ENCODE peak calls at places on chromosomes 5 and 9, in nine cellular contexts. One of them, this sample, is unnamed. For H3K4me1, the result is how much of the 10 kb centered on the place peaks cover.

GRCh38 chr5:172837640-172838039 is 3.6 kb downstream of the ERGIC1 start:
- DNase-seq in Caco-2: no peak
- DNase-seq in sigmoid colon: peak
- DNase-seq in psoas muscle: no peak
- DNase-seq in BE2C: no peak
- DNase-seq in mucosa of descending colon: peak
- DNase-seq in PC-3: peak
- DNase-seq in uterus: no peak
- DNase-seq in PC-9: no peak
- DNase-seq in this sample: peak

GRCh38 chr5:103497782-103498181 is 64.8 kb downstream of the NUDT12 start:
- DNase-seq in Caco-2: no peak
- DNase-seq in sigmoid colon: no peak
- DNase-seq in psoas muscle: no peak
- DNase-seq in BE2C: no peak
- DNase-seq in mucosa of descending colon: no peak
- DNase-seq in PC-3: no peak
- DNase-seq in uterus: no peak
- DNase-seq in PC-9: no peak
- DNase-seq in this sample: no peak

GRCh38 chr5:54638090-54638489 is 120.5 kb downstream of the SNX18 start:
- DNase-seq in Caco-2: no peak
- DNase-seq in sigmoid colon: no peak
- DNase-seq in psoas muscle: no peak
- DNase-seq in BE2C: no peak
- DNase-seq in mucosa of descending colon: no peak
- DNase-seq in PC-3: no peak
- DNase-seq in uterus: no peak
- DNase-seq in PC-9: no peak
- DNase-seq in this sample: no peak

GRCh38 chr5:131419877-131420276 is 156.0 kb downstream of the CDC42SE2 start:
- DNase-seq in Caco-2: no peak
- DNase-seq in sigmoid colon: no peak
- DNase-seq in psoas muscle: no peak
- DNase-seq in BE2C: no peak
- DNase-seq in mucosa of descending colon: no peak
- DNase-seq in PC-3: no peak
- DNase-seq in uterus: no peak
- DNase-seq in PC-9: no peak
- DNase-seq in this sample: no peak

GRCh38 chr9:118318770-118319443 is 614.7 kb downstream of the TLR4 start:
- DNase-seq in Caco-2: no peak
- DNase-seq in sigmoid colon: no peak
- DNase-seq in psoas muscle: peak
- DNase-seq in BE2C: no peak
- DNase-seq in mucosa of descending colon: no peak
- DNase-seq in PC-3: peak
- DNase-seq in uterus: no peak
- DNase-seq in PC-9: peak
- DNase-seq in this sample: peak

GRCh38 chr9:88605500-88606172 is 70.7 kb downstream of the NXNL2 start:
- DNase-seq in Caco-2: no peak
- DNase-seq in sigmoid colon: no peak
- DNase-seq in psoas muscle: no peak
- DNase-seq in BE2C: no peak
- DNase-seq in mucosa of descending colon: no peak
- DNase-seq in PC-3: no peak
- DNase-seq in uterus: no peak
- DNase-seq in PC-9: no peak
- DNase-seq in this sample: no peak

GRCh38 chr9:107484117-107484723 is 5.3 kb downstream of the KLF4 start:
- DNase-seq in Caco-2: peak
- DNase-seq in sigmoid colon: no peak
- DNase-seq in psoas muscle: no peak
- DNase-seq in BE2C: peak
- DNase-seq in mucosa of descending colon: no peak
- DNase-seq in PC-3: peak
- DNase-seq in uterus: no peak
- DNase-seq in PC-9: peak
- DNase-seq in this sample: no peak

GRCh38 chr5:158903006-158903405 is 196.7 kb downstream of the EBF1 start:
- DNase-seq in Caco-2: no peak
- DNase-seq in sigmoid colon: no peak
- DNase-seq in psoas muscle: no peak
- DNase-seq in BE2C: no peak
- DNase-seq in mucosa of descending colon: no peak
- DNase-seq in PC-3: no peak
- DNase-seq in uterus: no peak
- DNase-seq in PC-9: no peak
- DNase-seq in this sample: no peak

GRCh38 chr9:86303316-86303975 is 21.1 kb upstream of the ISCA1 start:
- DNase-seq in Caco-2: no peak
- DNase-seq in sigmoid colon: no peak
- DNase-seq in psoas muscle: no peak
- DNase-seq in BE2C: no peak
- DNase-seq in mucosa of descending colon: no peak
- DNase-seq in PC-3: peak
- DNase-seq in uterus: no peak
- DNase-seq in PC-9: no peak
- DNase-seq in this sample: no peak

DNA sequence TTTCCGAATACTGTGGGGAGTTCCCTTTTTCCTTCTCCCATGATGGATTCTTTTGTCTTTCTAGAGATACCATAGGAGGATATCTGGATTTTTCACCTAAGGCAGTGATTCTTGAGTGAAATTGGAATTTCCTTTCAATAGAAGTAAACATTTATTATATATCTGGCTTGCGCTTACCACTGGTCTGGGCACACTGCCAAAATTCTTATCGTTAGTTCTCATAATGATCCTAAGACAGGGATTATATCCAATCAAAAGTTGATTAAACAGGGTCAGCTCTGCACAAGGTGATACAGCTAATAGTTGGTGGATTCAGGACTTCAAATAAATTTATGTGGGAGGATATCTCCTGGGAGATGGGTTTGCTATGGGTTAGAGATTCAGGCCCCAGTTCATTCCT is 9.6 kb downstream of the TLE4 start:
- DNase-seq in Caco-2: no peak
- DNase-seq in sigmoid colon: no peak
- DNase-seq in psoas muscle: no peak
- DNase-seq in BE2C: peak
- DNase-seq in mucosa of descending colon: no peak
- DNase-seq in PC-3: no peak
- DNase-seq in uterus: no peak
- DNase-seq in PC-9: no peak
- DNase-seq in this sample: peak
- H3K4me1 ChIP-seq in Caco-2: under half
- H3K4me1 ChIP-seq in sigmoid colon: under half
- H3K4me1 ChIP-seq in psoas muscle: half or more
- H3K4me1 ChIP-seq in BE2C: under half
- H3K4me1 ChIP-seq in mucosa of descending colon: under half
- H3K4me1 ChIP-seq in PC-3: under half
- H3K4me1 ChIP-seq in uterus: under half
- H3K4me1 ChIP-seq in PC-9: under half
- H3K4me1 ChIP-seq in this sample: half or more

GRCh38 chr9:134552349-134552990 is 89.1 kb upstream of the COL5A1 start:
- DNase-seq in Caco-2: no peak
- DNase-seq in sigmoid colon: peak
- DNase-seq in psoas muscle: no peak
- DNase-seq in BE2C: no peak
- DNase-seq in mucosa of descending colon: no peak
- DNase-seq in PC-3: no peak
- DNase-seq in uterus: no peak
- DNase-seq in PC-9: no peak
- DNase-seq in this sample: no peak
- H3K4me1 ChIP-seq in Caco-2: under half
- H3K4me1 ChIP-seq in sigmoid colon: under half
- H3K4me1 ChIP-seq in psoas muscle: under half
- H3K4me1 ChIP-seq in BE2C: under half
- H3K4me1 ChIP-seq in mucosa of descending colon: under half
- H3K4me1 ChIP-seq in PC-3: under half
- H3K4me1 ChIP-seq in uterus: under half
- H3K4me1 ChIP-seq in PC-9: under half
- H3K4me1 ChIP-seq in this sample: under half

GRCh38 chr5:56466136-56466816 is 233.1 kb upstream of the ANKRD55 start:
- DNase-seq in Caco-2: no peak
- DNase-seq in sigmoid colon: no peak
- DNase-seq in psoas muscle: no peak
- DNase-seq in BE2C: no peak
- DNase-seq in mucosa of descending colon: no peak
- DNase-seq in PC-3: no peak
- DNase-seq in uterus: no peak
- DNase-seq in PC-9: no peak
- DNase-seq in this sample: no peak
- H3K4me1 ChIP-seq in Caco-2: half or more
- H3K4me1 ChIP-seq in sigmoid colon: under half
- H3K4me1 ChIP-seq in psoas muscle: under half
- H3K4me1 ChIP-seq in BE2C: under half
- H3K4me1 ChIP-seq in mucosa of descending colon: under half
- H3K4me1 ChIP-seq in PC-3: under half
- H3K4me1 ChIP-seq in uterus: under half
- H3K4me1 ChIP-seq in PC-9: under half
- H3K4me1 ChIP-seq in this sample: under half

GRCh38 chr5:150499437-150499956 is 8.4 kb upstream of the NDST1 start:
- DNase-seq in Caco-2: peak
- DNase-seq in sigmoid colon: no peak
- DNase-seq in psoas muscle: no peak
- DNase-seq in BE2C: no peak
- DNase-seq in mucosa of descending colon: no peak
- DNase-seq in PC-3: no peak
- DNase-seq in uterus: no peak
- DNase-seq in PC-9: no peak
- DNase-seq in this sample: no peak

GRCh38 chr5:150498971-150499370 is 9.0 kb upstream of the NDST1 start:
- DNase-seq in Caco-2: no peak
- DNase-seq in sigmoid colon: no peak
- DNase-seq in psoas muscle: no peak
- DNase-seq in BE2C: no peak
- DNase-seq in mucosa of descending colon: no peak
- DNase-seq in PC-3: no peak
- DNase-seq in uterus: no peak
- DNase-seq in PC-9: no peak
- DNase-seq in this sample: no peak

GRCh38 chr5:150497274-150497988 is 10.5 kb upstream of the NDST1 start:
- DNase-seq in Caco-2: no peak
- DNase-seq in sigmoid colon: peak
- DNase-seq in psoas muscle: peak
- DNase-seq in BE2C: peak
- DNase-seq in mucosa of descending colon: peak
- DNase-seq in PC-3: peak
- DNase-seq in uterus: peak
- DNase-seq in PC-9: peak
- DNase-seq in this sample: peak

GRCh38 chr5:150497989-150498317 is 10.0 kb upstream of the NDST1 start:
- DNase-seq in Caco-2: no peak
- DNase-seq in sigmoid colon: no peak
- DNase-seq in psoas muscle: peak
- DNase-seq in BE2C: no peak
- DNase-seq in mucosa of descending colon: no peak
- DNase-seq in PC-3: no peak
- DNase-seq in uterus: no peak
- DNase-seq in PC-9: no peak
- DNase-seq in this sample: no peak

GRCh38 chr5:150498501-150498900 is 9.4 kb upstream of the NDST1 start:
- DNase-seq in Caco-2: no peak
- DNase-seq in sigmoid colon: no peak
- DNase-seq in psoas muscle: no peak
- DNase-seq in BE2C: no peak
- DNase-seq in mucosa of descending colon: no peak
- DNase-seq in PC-3: no peak
- DNase-seq in uterus: no peak
- DNase-seq in PC-9: peak
- DNase-seq in this sample: peak
- H3K4me1 ChIP-seq in Caco-2: under half
- H3K4me1 ChIP-seq in sigmoid colon: half or more
- H3K4me1 ChIP-seq in psoas muscle: half or more
- H3K4me1 ChIP-seq in BE2C: under half
- H3K4me1 ChIP-seq in mucosa of descending colon: under half
- H3K4me1 ChIP-seq in PC-3: under half
- H3K4me1 ChIP-seq in uterus: under half
- H3K4me1 ChIP-seq in PC-9: under half
- H3K4me1 ChIP-seq in this sample: half or more

DNA sequence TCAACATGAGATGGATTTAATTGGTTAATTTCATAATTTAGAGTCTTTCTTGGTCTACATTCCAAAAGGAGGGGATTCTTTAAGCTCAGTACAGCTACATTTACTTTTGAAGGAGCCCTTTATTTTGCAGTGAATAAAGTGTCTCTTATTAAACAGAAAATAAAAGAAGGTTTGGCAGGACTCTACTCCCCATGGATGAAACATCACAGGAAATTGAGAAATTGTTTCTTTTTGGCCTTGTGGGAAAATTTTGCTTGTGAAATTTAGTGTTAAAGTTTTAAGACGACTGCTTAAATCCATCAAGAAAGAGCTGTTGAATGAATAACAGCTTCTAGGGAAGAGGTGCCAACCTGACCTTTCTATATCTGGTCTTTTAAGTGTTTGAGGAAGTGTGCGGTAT is 187.7 kb downstream of the NTRK2 start:
- DNase-seq in Caco-2: no peak
- DNase-seq in sigmoid colon: no peak
- DNase-seq in psoas muscle: no peak
- DNase-seq in BE2C: no peak
- DNase-seq in mucosa of descending colon: no peak
- DNase-seq in PC-3: no peak
- DNase-seq in uterus: no peak
- DNase-seq in PC-9: no peak
- DNase-seq in this sample: no peak
- H3K4me1 ChIP-seq in Caco-2: under half
- H3K4me1 ChIP-seq in sigmoid colon: under half
- H3K4me1 ChIP-seq in psoas muscle: under half
- H3K4me1 ChIP-seq in BE2C: under half
- H3K4me1 ChIP-seq in mucosa of descending colon: under half
- H3K4me1 ChIP-seq in PC-3: under half
- H3K4me1 ChIP-seq in uterus: under half
- H3K4me1 ChIP-seq in PC-9: under half
- H3K4me1 ChIP-seq in this sample: under half

DNA sequence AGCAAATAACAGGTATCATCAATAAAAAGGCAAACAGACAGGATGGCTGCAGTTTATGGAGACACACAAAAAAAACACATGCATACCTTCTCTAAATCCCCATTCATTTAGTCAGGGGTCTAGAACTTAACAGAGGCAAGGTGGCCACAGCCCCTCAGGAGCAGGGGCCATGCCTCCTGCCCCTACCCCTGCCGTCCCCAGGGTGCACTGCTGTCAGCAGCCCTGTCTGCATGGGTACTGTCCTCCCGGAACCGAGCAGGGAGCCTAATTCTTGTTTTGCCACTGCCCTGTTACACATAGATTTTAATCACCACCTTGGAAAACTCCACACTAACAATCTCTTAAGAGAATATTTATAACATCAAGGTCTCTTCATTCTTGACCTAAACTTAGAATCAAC is 39.0 kb downstream of the ADAMTS12 start:
- DNase-seq in Caco-2: no peak
- DNase-seq in sigmoid colon: no peak
- DNase-seq in psoas muscle: no peak
- DNase-seq in BE2C: no peak
- DNase-seq in mucosa of descending colon: no peak
- DNase-seq in PC-3: no peak
- DNase-seq in uterus: no peak
- DNase-seq in PC-9: no peak
- DNase-seq in this sample: no peak
- H3K4me1 ChIP-seq in Caco-2: under half
- H3K4me1 ChIP-seq in sigmoid colon: under half
- H3K4me1 ChIP-seq in psoas muscle: under half
- H3K4me1 ChIP-seq in BE2C: under half
- H3K4me1 ChIP-seq in mucosa of descending colon: under half
- H3K4me1 ChIP-seq in PC-3: under half
- H3K4me1 ChIP-seq in uterus: under half
- H3K4me1 ChIP-seq in PC-9: half or more
- H3K4me1 ChIP-seq in this sample: half or more

This sample was measured in adrenal gland.